ENCODE peak calls at places on chromosomes 13 and 19, in nine cellular contexts. U, T, G, Z, Q, C, K, N and J are unnamed samples.

GRCh38 chr19:5484398-5485285 is 29.4 kb downstream of the ZNRF4 start:
- DNase-seq in G (peak), T (no peak), Q (no peak), Z (peak), U (no peak), C (no peak), N (no peak), K (no peak), J (no peak)

GRCh38 chr19:2235396-2236284 is 489 bp downstream of the PLEKHJ1 start:
- DNase-seq in U (no peak), K (peak), C (no peak), N (peak), Q (no peak), Z (no peak), G (peak), T (no peak), J (no peak)

GRCh38 chr19:36090930-36091695 is 19.8 kb upstream of the OVOL3 start:
- DNase-seq in N (no peak), Z (no peak), C (no peak), T (no peak), K (no peak), G (no peak), U (no peak), Q (no peak), J (no peak)

GRCh38 chr19:14112809-14113385 is 4.7 kb downstream of the PRKACA start:
- DNase-seq in C (no peak), K (no peak), N (no peak), U (no peak), T (no peak), Z (no peak), G (no peak), Q (no peak), J (peak)

GRCh38 chr13:98775844-98776598 is 23.5 kb upstream of the SLC15A1 start:
- DNase-seq in T (no peak), K (peak), G (peak), Q (peak), C (no peak), U (peak), Z (peak), N (peak), J (peak)

GRCh38 chr19:3801412-3802096 is 15.4 kb upstream of the MATK start:
- DNase-seq in C (no peak), G (no peak), T (peak), K (no peak), N (no peak), Z (no peak), U (no peak), Q (no peak), J (no peak)

GRCh38 chr19:47049307-47049700 is 880 bp upstream of the TMEM160 start:
- DNase-seq in Z (peak), U (no peak), C (no peak), Q (peak), K (peak), T (no peak), N (no peak), G (no peak), J (peak)

GRCh38 chr13:110415669-110416068 is 108.6 kb downstream of the COL4A2 start:
- DNase-seq in K (peak), T (no peak), Z (no peak), G (peak), U (peak), N (peak), Q (peak), C (no peak), J (no peak)

GRCh38 chr13:101146101-101146898 is 270.0 kb downstream of the NALCN start:
- DNase-seq in C (no peak), K (no peak), N (no peak), U (no peak), Q (no peak), G (no peak), Z (no peak), T (no peak), J (no peak)

GRCh38 chr19:19262190-19263057 is 10.7 kb downstream of the TM6SF2 start:
- DNase-seq in N (no peak), Q (no peak), Z (no peak), U (no peak), T (no peak), C (no peak), K (no peak), G (no peak), J (no peak)

GRCh38 chr19:45691516-45692186 is at the start of gene SNRPD2:
- DNase-seq in C (peak), Q (peak), Z (peak), T (peak), N (peak), G (peak), K (peak), U (peak), J (peak)

GRCh38 chr13:51469790-51470189 is 17.0 kb upstream of the INTS6 start:
- DNase-seq in Z (no peak), U (no peak), C (no peak), Q (no peak), N (no peak), G (no peak), T (no peak), K (no peak), J (no peak)